ENCODE peak calls at places on chromosomes 12 and 14, in nine cellular contexts. K is stimulated activated CD4-positive, alpha-beta T cell treated with anti-CD3 and anti-CD28 coated beads, Interleukin-2, amount 100 ng/mL, for 24 hours; A is Calu3; I is MV-4-11; H is A549; D is amniotic epithelial cell; Z is astrocyte of the hippocampus; G is B cell; O is DMS79 treated with DMSO at 0.1 percent for 48 hours. U is an unnamed sample.

GRCh38 chr14:36363704-36364103 is 43.3 kb upstream of the MBIP start:
- DNase-seq in K (no peak), A (no peak), I (peak; percentile 86), H (no peak), D (peak; percentile 29), Z (no peak), G (no peak), O (peak; percentile 55), U (peak; percentile 26)

GRCh38 chr14:51236314-51236713 is 3.7 kb upstream of the TMX1 start:
- DNase-seq in K (no peak), A (no peak), I (peak; percentile 92), H (no peak), D (peak; percentile 71), Z (no peak), G (no peak), O (no peak), U (peak; percentile 73)

GRCh38 chr12:7155471-7156034 is 25.4 kb downstream of the CLSTN3 start:
- DNase-seq in K (no peak), A (no peak), I (no peak), H (no peak), D (no peak), Z (no peak), G (no peak), O (peak; percentile 81), U (no peak)

GRCh38 chr14:65927871-65928270 is 515.3 kb downstream of the FUT8 start:
- DNase-seq in K (peak; percentile 78), A (peak; percentile 6), I (no peak), H (no peak), D (no peak), Z (peak; percentile 20), G (no peak), O (peak; percentile 81), U (no peak)

GRCh38 chr12:57756406-57757341 is 1.8 kb downstream of the MARCHF9 start:
- DNase-seq in K (peak; percentile 77), A (peak; percentile 66), I (peak; percentile 53), H (peak; percentile 94), D (peak; percentile 21), Z (peak; percentile 64), G (peak; percentile 81), O (peak; percentile 10), U (peak; percentile 77)

GRCh38 chr14:70366890-70367289 is 7.4 kb upstream of the COX16 start:
- DNase-seq in K (no peak), A (no peak), I (no peak), H (no peak), D (no peak), Z (no peak), G (no peak), O (no peak), U (no peak)

GRCh38 chr12:51520576-51521325 is 70.3 kb upstream of the SCN8A start:
- DNase-seq in K (no peak), A (no peak), I (no peak), H (no peak), D (no peak), Z (no peak), G (no peak), O (no peak), U (no peak)

GRCh38 chr14:89813485-89814080 is 140.9 kb downstream of the EFCAB11 start:
- DNase-seq in K (no peak), A (no peak), I (peak; percentile 21), H (no peak), D (peak; percentile 82), Z (peak; percentile 89), G (no peak), O (no peak), U (peak; percentile 17)

GRCh38 chr12:53378705-53379388 is 1.1 kb upstream of the SP1 start:
- DNase-seq in K (no peak), A (no peak), I (peak; percentile 46), H (peak; percentile 41), D (no peak), Z (peak; percentile 24), G (no peak), O (peak; percentile 28), U (peak; percentile 77)

GRCh38 chr14:61475316-61475715 is 153.9 kb downstream of the PRKCH start:
- DNase-seq in K (no peak), A (peak; percentile 41), I (peak; percentile 76), H (peak; percentile 53), D (peak; percentile 82), Z (peak; percentile 79), G (peak; percentile 77), O (peak; percentile 43), U (peak; percentile 71)

GRCh38 chr14:85528080-85528881 is 1.7 kb upstream of the FLRT2 start:
- DNase-seq in K (no peak), A (no peak), I (no peak), H (peak; percentile 56), D (peak; percentile 92), Z (peak; percentile 88), G (no peak), O (peak; percentile 19), U (peak; percentile 8)

GRCh38 chr12:67647547-67648305 is 819 bp upstream of the DYRK2 start:
- DNase-seq in K (peak; percentile 49), A (peak; percentile 87), I (peak; percentile 68), H (peak; percentile 87), D (peak; percentile 84), Z (peak; percentile 91), G (peak; percentile 61), O (no peak), U (peak; percentile 58)

GRCh38 chr12:111068281-111068680 is 147.9 kb upstream of the MYL2 start:
- DNase-seq in K (peak; percentile 22), A (no peak), I (no peak), H (no peak), D (no peak), Z (peak; percentile 4), G (no peak), O (no peak), U (no peak)

GRCh38 chr12:100576311-100577036 is 3.0 kb downstream of the GAS2L3 start:
- DNase-seq in K (no peak), A (peak; percentile 23), I (peak; percentile 90), H (peak; percentile 28), D (peak; percentile 89), Z (no peak), G (no peak), O (no peak), U (no peak)

GRCh38 chr12:132144115-132145071 is at the start of the genes DDX51 and NOC4L:
- DNase-seq in K (peak; percentile 97), A (peak; percentile 99), I (peak; percentile 87), H (peak; percentile 94), D (peak; percentile 88), Z (peak; percentile 99), G (peak; percentile 99), O (peak; percentile 84), U (peak; percentile 97)

GRCh38 chr14:99672506-99673327 is 11.4 kb upstream of the CYP46A1 start:
- DNase-seq in K (no peak), A (no peak), I (peak; percentile 63), H (no peak), D (no peak), Z (peak; percentile 69), G (no peak), O (no peak), U (peak; percentile 39)

GRCh38 chr12:13534645-13535398 is 338.3 kb downstream of the EMP1 start:
- DNase-seq in K (peak; percentile 33), A (peak; percentile 83), I (no peak), H (peak; percentile 31), D (peak; percentile 8), Z (peak; percentile 82), G (peak; percentile 51), O (peak; percentile 11), U (peak; percentile 72)

GRCh38 chr12:65818454-65819382 is 5.6 kb upstream of the HMGA2 start:
- DNase-seq in K (no peak), A (no peak), I (no peak), H (no peak), D (no peak), Z (peak; percentile 50), G (no peak), O (no peak), U (no peak)

GRCh38 chr14:90103808-90104207 is 42.0 kb downstream of the KCNK13 start:
- DNase-seq in K (no peak), A (no peak), I (no peak), H (no peak), D (no peak), Z (no peak), G (no peak), O (no peak), U (no peak)

GRCh38 chr14:39266589-39266870 is 32.8 kb downstream of the MIA2 start:
- DNase-seq in K (no peak), A (peak; percentile 85), I (no peak), H (no peak), D (peak; percentile 41), Z (no peak), G (no peak), O (peak; percentile 28), U (no peak)

GRCh38 chr14:83172363-83172762 is 1638.7 kb upstream of the SEL1L start:
- DNase-seq in K (no peak), A (no peak), I (peak; percentile 68), H (no peak), D (peak; percentile 9), Z (peak; percentile 43), G (no peak), O (no peak), U (no peak)

GRCh38 chr12:47554046-47554653 is 151.7 kb downstream of the RPAP3 start:
- DNase-seq in K (no peak), A (no peak), I (no peak), H (no peak), D (no peak), Z (peak; percentile 4), G (no peak), O (no peak), U (no peak)

GRCh38 chr14:76375484-76375883 is 453 bp upstream of the ESRRB start:
- DNase-seq in K (no peak), A (no peak), I (no peak), H (no peak), D (no peak), Z (no peak), G (no peak), O (no peak), U (no peak)

GRCh38 chr12:99097170-99097569 is 452.1 kb downstream of the APAF1 start:
- DNase-seq in K (no peak), A (no peak), I (no peak), H (no peak), D (no peak), Z (no peak), G (no peak), O (no peak), U (no peak)